ENCODE peak calls at places on chromosome 22, in five cellular contexts. P is stimulated activated CD4-positive, alpha-beta T cell treated with anti-CD3 and anti-CD28 coated beads, Interleukin-1b, Interleukin-23, amount 100 ng/mL, for 24 hours; Y is germinal center; C is adrenal gland; F is left cardiac atrium. N is an unnamed sample.
A peak's percentile ranks its signal among the peaks of the same experiment; 100 is the strongest.

GRCh38 chr22:50516891-50517290 is 8.5 kb downstream of the SCO2 start:
- DNase-seq in P (no peak), Y (no peak), C (no peak), F (no peak), N (no peak)

GRCh38 chr22:39241632-39242388 is 3.0 kb downstream of the PDGFB start:
- DNase-seq in P (no peak), Y (no peak), C (no peak), F (no peak), N (no peak)

GRCh38 chr22:17797721-17798559 is 23.7 kb upstream of the BID start:
- DNase-seq in P (no peak), Y (peak; percentile 79), C (no peak), F (no peak), N (no peak)

GRCh38 chr22:43237280-43237679 is 50.3 kb upstream of the TTLL12 start:
- DNase-seq in P (no peak), Y (no peak), C (peak; percentile 90), F (no peak), N (no peak)

GRCh38 chr22:30224161-30224857 is 22.2 kb downstream of the LIF start:
- DNase-seq in P (no peak), Y (no peak), C (no peak), F (no peak), N (no peak)

GRCh38 chr22:21759133-21759532 is 23.5 kb upstream of the YPEL1 start:
- DNase-seq in P (no peak), Y (no peak), C (no peak), F (no peak), N (no peak)

GRCh38 chr22:44704159-44705021 is 2.4 kb downstream of the PRR5 start:
- DNase-seq in P (no peak), Y (no peak), C (no peak), F (no peak), N (no peak)

GRCh38 chr22:39264344-39265116 is 19.7 kb upstream of the PDGFB start:
- DNase-seq in P (no peak), Y (no peak), C (peak; percentile 77), F (peak; percentile 57), N (no peak)

GRCh38 chr22:38317237-38317994 is at the start of gene CSNK1E:
- DNase-seq in P (peak; percentile 55), Y (peak; percentile 89), C (peak; percentile 69), F (peak; percentile 87), N (no peak)

GRCh38 chr22:38554281-38554680 is 15.7 kb downstream of the DMC1 start:
- DNase-seq in P (no peak), Y (no peak), C (no peak), F (no peak), N (no peak)

GRCh38 chr22:47626428-47627390 is 864.3 kb downstream of the TBC1D22A start:
- DNase-seq in P (no peak), Y (no peak), C (no peak), F (no peak), N (no peak)

GRCh38 chr22:19879996-19880785 is 25.5 kb upstream of the GNB1L start:
- DNase-seq in P (no peak), Y (no peak), C (no peak), F (peak; percentile 12), N (no peak)

GRCh38 chr22:49801391-49802060 is 26.1 kb downstream of the BRD1 start:
- DNase-seq in P (no peak), Y (no peak), C (no peak), F (no peak), N (no peak)

GRCh38 chr22:46357186-46357500 is 21.6 kb downstream of the TRMU start:
- DNase-seq in P (no peak), Y (no peak), C (no peak), F (peak; percentile 15), N (no peak)

GRCh38 chr22:27125539-27125938 is 468.2 kb downstream of the MIAT start:
- DNase-seq in P (no peak), Y (no peak), C (no peak), F (no peak), N (no peak)

GRCh38 chr22:41078975-41079374 is 13.4 kb upstream of the EP300 start:
- DNase-seq in P (no peak), Y (peak; percentile 78), C (no peak), F (no peak), N (no peak)

GRCh38 chr22:44523981-44524759 is 26.1 kb upstream of the RTL6 start:
- DNase-seq in P (no peak), Y (no peak), C (peak; percentile 36), F (peak; percentile 60), N (no peak)

GRCh38 chr22:31490496-31490925 is 869 bp upstream of the EIF4ENIF1 start:
- DNase-seq in P (peak; percentile 46), Y (peak; percentile 86), C (peak; percentile 72), F (peak; percentile 51), N (no peak)

GRCh38 chr22:37079668-37080171 is 28.2 kb downstream of the KCTD17 start:
- DNase-seq in P (peak; percentile 74), Y (peak; percentile 29), C (peak; percentile 45), F (no peak), N (no peak)

GRCh38 chr22:29313126-29314071 is 2.1 kb downstream of the RASL10A start:
- DNase-seq in P (no peak), Y (peak; percentile 64), C (peak; percentile 73), F (peak; percentile 52), N (no peak)

GRCh38 chr22:18000441-18001039 is 23.8 kb downstream of the MICAL3 start:
- DNase-seq in P (peak; percentile 10), Y (peak; percentile 18), C (no peak), F (no peak), N (no peak)

GRCh38 chr22:17257578-17257977 is 38.3 kb upstream of the ADA2 start:
- DNase-seq in P (no peak), Y (no peak), C (no peak), F (no peak), N (no peak)

GRCh38 chr22:46061124-46061410 is 84.1 kb upstream of the WNT7B start:
- DNase-seq in P (no peak), Y (no peak), C (no peak), F (no peak), N (no peak)

GRCh38 chr22:44132724-44133123 is 48.0 kb upstream of the PARVG start:
- DNase-seq in P (no peak), Y (no peak), C (no peak), F (no peak), N (no peak)

GRCh38 chr22:22386602-22387385 is 121.7 kb downstream of the ZNF280B start:
- DNase-seq in P (no peak), Y (no peak), C (no peak), F (no peak), N (no peak)

GRCh38 chr22:50530857-50531545 is 1.2 kb upstream of the TYMP start:
- DNase-seq in P (peak; percentile 77), Y (peak; percentile 75), C (peak; percentile 84), F (peak; percentile 93), N (no peak)

GRCh38 chr22:40609216-40609615 is 27.3 kb downstream of the MRTFA start:
- DNase-seq in P (no peak), Y (no peak), C (no peak), F (no peak), N (no peak)

GRCh38 chr22:41245917-41246499 is 5.3 kb upstream of the CHADL start:
- DNase-seq in P (no peak), Y (no peak), C (no peak), F (no peak), N (no peak)

GRCh38 chr22:30564766-30565118 is 9.7 kb downstream of the GAL3ST1 start:
- DNase-seq in P (no peak), Y (no peak), C (no peak), F (no peak), N (no peak)

GRCh38 chr22:26892401-26893033 is 235.1 kb downstream of the MIAT start:
- DNase-seq in P (no peak), Y (no peak), C (peak; percentile 71), F (no peak), N (no peak)

GRCh38 chr22:34055525-34056200 is 135.4 kb upstream of the LARGE1 start:
- DNase-seq in P (no peak), Y (peak; percentile 5), C (no peak), F (peak; percentile 21), N (no peak)

GRCh38 chr22:42160830-42161696 is 30.5 kb upstream of the CYP2D6 start:
- DNase-seq in P (no peak), Y (no peak), C (no peak), F (no peak), N (no peak)